ENCODE peak calls at places on chromosomes 11 and 22, in eight cellular contexts. One of them, this sample, is unnamed.

GRCh38 chr22:46592390-46592872 is 27.8 kb upstream of the GRAMD4 start:
- DNase-seq in lung: no peak
- DNase-seq in left cardiac atrium: peak; percentile 74
- DNase-seq in Kasumi-1: peak; percentile 52
- DNase-seq in Calu3: no peak
- DNase-seq in T follicular helper cell: no peak
- DNase-seq in activated gamma-delta T cell treated with anti-CD3 and anti-CD28 coated beads, Interleukin-2, amount 50 U/mL, for 16 hours: no peak
- DNase-seq in osteocyte: no peak
- DNase-seq in this sample: no peak

GRCh38 chr11:42806191-42806590 is 505.6 kb upstream of the API5 start:
- DNase-seq in Kasumi-1: no peak
- DNase-seq in activated gamma-delta T cell treated with anti-CD3 and anti-CD28 coated beads, Interleukin-2, amount 50 U/mL, for 16 hours: no peak
- DNase-seq in left cardiac atrium: no peak
- DNase-seq in osteocyte: no peak
- DNase-seq in Calu3: no peak
- DNase-seq in T follicular helper cell: no peak
- DNase-seq in lung: no peak
- DNase-seq in this sample: no peak

GRCh38 chr22:22748297-22748743 is 103.9 kb downstream of the GGTLC2 start:
- DNase-seq in activated gamma-delta T cell treated with anti-CD3 and anti-CD28 coated beads, Interleukin-2, amount 50 U/mL, for 16 hours: peak; percentile 22
- DNase-seq in Calu3: peak; percentile 68
- DNase-seq in lung: peak; percentile 50
- DNase-seq in left cardiac atrium: no peak
- DNase-seq in Kasumi-1: peak; percentile 47
- DNase-seq in osteocyte: peak; percentile 74
- DNase-seq in T follicular helper cell: no peak
- DNase-seq in this sample: no peak

GRCh38 chr11:75031224-75031753 is 42.6 kb downstream of the NEU3 start:
- DNase-seq in lung: no peak
- DNase-seq in T follicular helper cell: no peak
- DNase-seq in osteocyte: peak; percentile 65
- DNase-seq in activated gamma-delta T cell treated with anti-CD3 and anti-CD28 coated beads, Interleukin-2, amount 50 U/mL, for 16 hours: no peak
- DNase-seq in left cardiac atrium: peak; percentile 34
- DNase-seq in Calu3: peak; percentile 29
- DNase-seq in Kasumi-1: no peak
- DNase-seq in this sample: no peak

GRCh38 chr22:42908082-42908746 is 51.1 kb upstream of the ARFGAP3 start:
- DNase-seq in activated gamma-delta T cell treated with anti-CD3 and anti-CD28 coated beads, Interleukin-2, amount 50 U/mL, for 16 hours: no peak
- DNase-seq in Kasumi-1: no peak
- DNase-seq in Calu3: no peak
- DNase-seq in osteocyte: no peak
- DNase-seq in lung: no peak
- DNase-seq in T follicular helper cell: no peak
- DNase-seq in left cardiac atrium: no peak
- DNase-seq in this sample: no peak

GRCh38 chr22:36384766-36385400 is 2.9 kb downstream of the MYH9 start:
- DNase-seq in left cardiac atrium: peak; percentile 40
- DNase-seq in Kasumi-1: peak; percentile 81
- DNase-seq in activated gamma-delta T cell treated with anti-CD3 and anti-CD28 coated beads, Interleukin-2, amount 50 U/mL, for 16 hours: no peak
- DNase-seq in Calu3: no peak
- DNase-seq in osteocyte: no peak
- DNase-seq in T follicular helper cell: peak; percentile 51
- DNase-seq in lung: no peak
- DNase-seq in this sample: no peak

GRCh38 chr11:119363874-119364590 is 17.5 kb downstream of the USP2 start:
- DNase-seq in activated gamma-delta T cell treated with anti-CD3 and anti-CD28 coated beads, Interleukin-2, amount 50 U/mL, for 16 hours: peak; percentile 20
- DNase-seq in left cardiac atrium: peak; percentile 67
- DNase-seq in osteocyte: no peak
- DNase-seq in lung: no peak
- DNase-seq in T follicular helper cell: peak; percentile 48
- DNase-seq in Calu3: peak; percentile 29
- DNase-seq in Kasumi-1: peak; percentile 27
- DNase-seq in this sample: no peak

GRCh38 chr11:6301096-6301495 is 19.2 kb downstream of the CAVIN3 start:
- DNase-seq in lung: no peak
- DNase-seq in Kasumi-1: no peak
- DNase-seq in left cardiac atrium: no peak
- DNase-seq in Calu3: no peak
- DNase-seq in osteocyte: no peak
- DNase-seq in activated gamma-delta T cell treated with anti-CD3 and anti-CD28 coated beads, Interleukin-2, amount 50 U/mL, for 16 hours: no peak
- DNase-seq in T follicular helper cell: no peak
- DNase-seq in this sample: no peak

GRCh38 chr22:37089451-37089850 is 20.1 kb downstream of the TMPRSS6 start:
- DNase-seq in osteocyte: no peak
- DNase-seq in left cardiac atrium: no peak
- DNase-seq in lung: no peak
- DNase-seq in Kasumi-1: no peak
- DNase-seq in T follicular helper cell: no peak
- DNase-seq in activated gamma-delta T cell treated with anti-CD3 and anti-CD28 coated beads, Interleukin-2, amount 50 U/mL, for 16 hours: no peak
- DNase-seq in Calu3: no peak
- DNase-seq in this sample: no peak

GRCh38 chr11:62461740-62462522 is 43.1 kb downstream of the SCGB1A1 start:
- DNase-seq in Calu3: no peak
- DNase-seq in Kasumi-1: no peak
- DNase-seq in activated gamma-delta T cell treated with anti-CD3 and anti-CD28 coated beads, Interleukin-2, amount 50 U/mL, for 16 hours: no peak
- DNase-seq in osteocyte: no peak
- DNase-seq in left cardiac atrium: no peak
- DNase-seq in lung: no peak
- DNase-seq in T follicular helper cell: no peak
- DNase-seq in this sample: no peak

GRCh38 chr22:29254283-29254653 is 13.5 kb downstream of the RHBDD3 start:
- DNase-seq in left cardiac atrium: no peak
- DNase-seq in activated gamma-delta T cell treated with anti-CD3 and anti-CD28 coated beads, Interleukin-2, amount 50 U/mL, for 16 hours: no peak
- DNase-seq in Kasumi-1: no peak
- DNase-seq in Calu3: no peak
- DNase-seq in lung: no peak
- DNase-seq in osteocyte: no peak
- DNase-seq in T follicular helper cell: no peak
- DNase-seq in this sample: no peak